ENCODE peak calls at places on chromosome 17, in ten cellular contexts. F is OCI-LY7; S is CD8-positive, alpha-beta memory T cell; T is fibroblast of lung; I is IMR-90; W is thoracic aorta; G is caudate nucleus; L is Peyer's patch; V is ascending aorta; H is right atrium auricular region. P is an unnamed sample.

GRCh38 chr17:41367426-41368075 is 2.1 kb downstream of the KRT33B start:
- DNase-seq in F (no peak), S (no peak), T (no peak), I (peak), W (no peak), G (no peak), L (no peak), V (no peak), H (no peak), P (no peak)

GRCh38 chr17:81427446-81428120 is 32.3 kb downstream of the BAHCC1 start:
- DNase-seq in F (no peak), S (no peak), T (no peak), I (no peak), W (no peak), G (peak), L (peak), V (no peak), H (no peak), P (peak)

GRCh38 chr17:81842725-81843504 is 8.1 kb upstream of the PPP1R27 start:
- DNase-seq in F (no peak), S (no peak), T (peak), I (no peak), W (no peak), G (no peak), L (no peak), V (no peak), H (no peak), P (no peak)

GRCh38 chr17:56918916-56919315 is 5.1 kb upstream of the TRIM25 start:
- DNase-seq in F (no peak), S (no peak), T (peak), I (no peak), W (no peak), G (no peak), L (no peak), V (no peak), H (no peak), P (no peak)

GRCh38 chr17:17232303-17232621 is 4.7 kb downstream of the FLCN start:
- DNase-seq in F (no peak), S (no peak), T (no peak), I (no peak), W (no peak), G (no peak), L (no peak), V (no peak), H (no peak), P (no peak)

GRCh38 chr17:33989357-33990148 is 265.5 kb upstream of the CCL2 start:
- DNase-seq in F (no peak), S (no peak), T (no peak), I (no peak), W (no peak), G (no peak), L (no peak), V (no peak), H (peak), P (no peak)

GRCh38 chr17:28728364-28729200 is at the start of gene NEK8:
- DNase-seq in F (peak), S (peak), T (peak), I (peak), W (peak), G (peak), L (peak), V (peak), H (peak), P (peak)

GRCh38 chr17:76511562-76512365 is 10.5 kb upstream of the RHBDF2 start:
- DNase-seq in F (no peak), S (no peak), T (peak), I (no peak), W (no peak), G (no peak), L (no peak), V (no peak), H (no peak), P (no peak)

GRCh38 chr17:47837401-47838039 is 3.6 kb downstream of the SCRN2 start:
- DNase-seq in F (no peak), S (no peak), T (peak), I (peak), W (no peak), G (no peak), L (no peak), V (no peak), H (no peak), P (no peak)

GRCh38 chr17:12637745-12638651 is 27.7 kb upstream of the MYOCD start:
- DNase-seq in F (no peak), S (no peak), T (no peak), I (no peak), W (no peak), G (no peak), L (no peak), V (no peak), H (no peak), P (no peak)

GRCh38 chr17:6749519-6749918 is 6.3 kb upstream of the XAF1 start:
- DNase-seq in F (peak), S (no peak), T (peak), I (no peak), W (no peak), G (no peak), L (no peak), V (no peak), H (no peak), P (no peak)

GRCh38 chr17:62800580-62800979 is 7.5 kb downstream of the MARCHF10 start:
- DNase-seq in F (no peak), S (no peak), T (peak), I (peak), W (no peak), G (no peak), L (no peak), V (peak), H (no peak), P (no peak)

GRCh38 chr17:7502171-7502847 is 18.1 kb downstream of the POLR2A start:
- DNase-seq in F (no peak), S (no peak), T (no peak), I (no peak), W (no peak), G (no peak), L (no peak), V (no peak), H (no peak), P (no peak)

GRCh38 chr17:6505425-6506142 is 50.8 kb downstream of the PITPNM3 start:
- DNase-seq in F (no peak), S (no peak), T (peak), I (peak), W (no peak), G (no peak), L (no peak), V (no peak), H (no peak), P (no peak)

GRCh38 chr17:19551148-19551547 is 17.5 kb downstream of the SLC47A1 start:
- DNase-seq in F (no peak), S (no peak), T (no peak), I (no peak), W (no peak), G (no peak), L (no peak), V (no peak), H (no peak), P (no peak)

GRCh38 chr17:43018008-43018853 is 4.0 kb downstream of the VAT1 start:
- DNase-seq in F (no peak), S (peak), T (no peak), I (no peak), W (no peak), G (peak), L (no peak), V (no peak), H (no peak), P (no peak)

GRCh38 chr17:7982171-7982570 is 20.2 kb upstream of the GUCY2D start:
- DNase-seq in F (no peak), S (no peak), T (peak), I (peak), W (no peak), G (no peak), L (no peak), V (peak), H (no peak), P (no peak)

GRCh38 chr17:40462343-40463121 is 19.3 kb downstream of the IGFBP4 start:
- DNase-seq in F (no peak), S (no peak), T (peak), I (no peak), W (no peak), G (no peak), L (no peak), V (no peak), H (no peak), P (no peak)

GRCh38 chr17:49515196-49515770 is 20.2 kb downstream of the NGFR start:
- DNase-seq in F (no peak), S (no peak), T (peak), I (peak), W (peak), G (peak), L (no peak), V (peak), H (peak), P (peak)

GRCh38 chr17:82051776-82052637 is at the start of the genes GPS1 and RFNG:
- DNase-seq in F (peak), S (peak), T (peak), I (peak), W (no peak), G (peak), L (peak), V (peak), H (no peak), P (peak)

GRCh38 chr17:82350182-82351030 is 8.6 kb upstream of the TEX19 start:
- DNase-seq in F (peak), S (no peak), T (no peak), I (no peak), W (no peak), G (no peak), L (no peak), V (no peak), H (no peak), P (no peak)

GRCh38 chr17:77332981-77333685 is 192.4 kb downstream of the SEC14L1 start:
- DNase-seq in F (peak), S (no peak), T (peak), I (peak), W (no peak), G (no peak), L (no peak), V (peak), H (peak), P (no peak)

GRCh38 chr17:21166599-21167265 is 40.0 kb downstream of the DHRS7B start:
- DNase-seq in F (no peak), S (no peak), T (peak), I (peak), W (no peak), G (no peak), L (no peak), V (no peak), H (no peak), P (no peak)

GRCh38 chr17:77373298-77374169 is 232.8 kb downstream of the SEC14L1 start:
- DNase-seq in F (peak), S (peak), T (no peak), I (no peak), W (no peak), G (no peak), L (no peak), V (no peak), H (no peak), P (no peak)

GRCh38 chr17:64028874-64029464 is 8.5 kb upstream of the ICAM2 start:
- DNase-seq in F (peak), S (peak), T (peak), I (peak), W (no peak), G (no peak), L (no peak), V (peak), H (peak), P (peak)

GRCh38 chr17:19958023-19958422 is 19.6 kb downstream of the AKAP10 start:
- DNase-seq in F (no peak), S (no peak), T (peak), I (peak), W (no peak), G (no peak), L (no peak), V (no peak), H (no peak), P (no peak)

GRCh38 chr17:44084131-44084538 is 13.6 kb downstream of the G6PC3 start:
- DNase-seq in F (peak), S (no peak), T (no peak), I (no peak), W (no peak), G (no peak), L (no peak), V (no peak), H (no peak), P (no peak)

GRCh38 chr17:61454932-61455753 is 2.9 kb downstream of the TBX4 start:
- DNase-seq in F (no peak), S (no peak), T (peak), I (no peak), W (no peak), G (no peak), L (no peak), V (no peak), H (peak), P (no peak)

GRCh38 chr17:66369830-66370229 is 67.4 kb downstream of the PRKCA start:
- DNase-seq in F (no peak), S (no peak), T (no peak), I (no peak), W (no peak), G (no peak), L (no peak), V (no peak), H (no peak), P (no peak)

GRCh38 chr17:876272-876671 is 94.1 kb downstream of the MRM3 start:
- DNase-seq in F (no peak), S (peak), T (no peak), I (no peak), W (no peak), G (no peak), L (no peak), V (no peak), H (no peak), P (no peak)

GRCh38 chr17:61635913-61636432 is 45.0 kb upstream of the NACA2 start:
- DNase-seq in F (peak), S (peak), T (peak), I (peak), W (no peak), G (no peak), L (no peak), V (no peak), H (no peak), P (no peak)

GRCh38 chr17:82936768-82937171 is 96.9 kb upstream of the ZNF750 start:
- DNase-seq in F (no peak), S (no peak), T (no peak), I (no peak), W (no peak), G (no peak), L (no peak), V (no peak), H (no peak), P (peak)

GRCh38 chr17:14320734-14321475 is 20.0 kb downstream of the HS3ST3B1 start:
- DNase-seq in F (no peak), S (no peak), T (no peak), I (no peak), W (no peak), G (no peak), L (no peak), V (no peak), H (no peak), P (no peak)

GRCh38 chr17:17151962-17152361 is 54.2 kb downstream of the PLD6 start:
- DNase-seq in F (no peak), S (no peak), T (peak), I (peak), W (peak), G (peak), L (no peak), V (peak), H (peak), P (peak)

GRCh38 chr17:64984776-64985521 is 65.7 kb upstream of the LRRC37A3 start:
- DNase-seq in F (peak), S (peak), T (peak), I (peak), W (no peak), G (no peak), L (no peak), V (no peak), H (no peak), P (no peak)

GRCh38 chr17:77349976-77350830 is 209.4 kb downstream of the SEC14L1 start:
- DNase-seq in F (no peak), S (no peak), T (peak), I (peak), W (no peak), G (no peak), L (no peak), V (peak), H (peak), P (no peak)

GRCh38 chr17:39812466-39812865 is 51.6 kb downstream of the IKZF3 start:
- DNase-seq in F (no peak), S (no peak), T (no peak), I (no peak), W (no peak), G (no peak), L (no peak), V (no peak), H (no peak), P (no peak)

GRCh38 chr17:49952912-49953497 is 16.0 kb upstream of the DLX4 start:
- DNase-seq in F (no peak), S (no peak), T (no peak), I (no peak), W (no peak), G (no peak), L (no peak), V (no peak), H (no peak), P (no peak)

GRCh38 chr17:12472613-12473173 is 193.0 kb upstream of the MYOCD start:
- DNase-seq in F (no peak), S (no peak), T (peak), I (peak), W (no peak), G (no peak), L (no peak), V (no peak), H (no peak), P (no peak)

GRCh38 chr17:81513669-81514484 is 1.3 kb upstream of the ACTG1 start:
- DNase-seq in F (peak), S (peak), T (peak), I (peak), W (no peak), G (peak), L (peak), V (peak), H (peak), P (peak)

GRCh38 chr17:72462814-72463213 is 342.0 kb downstream of the SOX9 start:
- DNase-seq in F (no peak), S (no peak), T (no peak), I (no peak), W (no peak), G (no peak), L (peak), V (no peak), H (no peak), P (no peak)

GRCh38 chr17:72465191-72466024 is 344.6 kb downstream of the SOX9 start:
- DNase-seq in F (no peak), S (no peak), T (peak), I (peak), W (no peak), G (no peak), L (peak), V (no peak), H (no peak), P (peak)

GRCh38 chr17:72461757-72462156 is 340.9 kb downstream of the SOX9 start:
- DNase-seq in F (no peak), S (no peak), T (no peak), I (no peak), W (no peak), G (no peak), L (peak), V (no peak), H (no peak), P (no peak)

GRCh38 chr17:72462396-72462795 is 341.6 kb downstream of the SOX9 start:
- DNase-seq in F (no peak), S (no peak), T (no peak), I (no peak), W (no peak), G (no peak), L (no peak), V (no peak), H (no peak), P (no peak)

GRCh38 chr17:72463287-72464102 is 342.7 kb downstream of the SOX9 start:
- DNase-seq in F (no peak), S (no peak), T (no peak), I (no peak), W (no peak), G (no peak), L (peak), V (no peak), H (no peak), P (no peak)
- H3K27ac ChIP-seq in F (no peak), S (no peak), T (no peak), I (no peak), W (no peak), G (no peak), L (no peak), V (no peak), H (no peak), P (peak)

GRCh38 chr17:18252160-18252559 is 6.4 kb downstream of the FLII start:
- DNase-seq in F (no peak), S (no peak), T (no peak), I (no peak), W (no peak), G (no peak), L (no peak), V (no peak), H (no peak), P (no peak)

GRCh38 chr17:18248811-18249210 is 9.7 kb downstream of the FLII start:
- DNase-seq in F (no peak), S (no peak), T (no peak), I (no peak), W (no peak), G (no peak), L (no peak), V (no peak), H (no peak), P (no peak)

GRCh38 chr17:18250708-18251107 is 7.8 kb downstream of the FLII start:
- DNase-seq in F (no peak), S (no peak), T (no peak), I (no peak), W (no peak), G (no peak), L (no peak), V (no peak), H (no peak), P (no peak)

GRCh38 chr17:18251204-18251603 is 7.3 kb downstream of the FLII start:
- DNase-seq in F (no peak), S (no peak), T (no peak), I (no peak), W (no peak), G (no peak), L (no peak), V (no peak), H (no peak), P (no peak)

DNA sequence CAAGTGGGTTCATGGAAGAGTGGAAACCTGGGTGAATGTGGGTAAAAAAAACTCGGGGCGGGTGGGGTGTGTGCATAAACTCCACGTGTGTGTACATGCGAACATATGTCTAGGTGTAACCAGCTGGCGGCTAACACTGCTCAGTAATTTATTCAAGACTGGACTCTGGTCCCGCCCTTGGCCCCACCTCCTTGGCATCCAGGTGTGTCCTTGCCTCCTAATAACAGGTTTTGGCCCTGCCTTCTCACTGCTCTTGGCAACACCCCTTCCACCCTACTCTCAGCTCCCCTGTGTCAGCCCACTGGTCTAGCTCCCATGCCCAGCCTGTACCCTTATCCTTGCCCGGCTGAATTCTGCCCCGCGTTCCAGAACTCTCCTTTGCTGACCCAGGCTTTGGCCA is 8.3 kb downstream of the FLII start:
- DNase-seq in F (no peak), S (no peak), T (no peak), I (no peak), W (no peak), G (no peak), L (peak), V (no peak), H (no peak), P (no peak)
- H3K27ac ChIP-seq in F (no peak), S (no peak), T (no peak), I (no peak), W (no peak), G (no peak), L (no peak), V (no peak), H (no peak), P (no peak)

DNA sequence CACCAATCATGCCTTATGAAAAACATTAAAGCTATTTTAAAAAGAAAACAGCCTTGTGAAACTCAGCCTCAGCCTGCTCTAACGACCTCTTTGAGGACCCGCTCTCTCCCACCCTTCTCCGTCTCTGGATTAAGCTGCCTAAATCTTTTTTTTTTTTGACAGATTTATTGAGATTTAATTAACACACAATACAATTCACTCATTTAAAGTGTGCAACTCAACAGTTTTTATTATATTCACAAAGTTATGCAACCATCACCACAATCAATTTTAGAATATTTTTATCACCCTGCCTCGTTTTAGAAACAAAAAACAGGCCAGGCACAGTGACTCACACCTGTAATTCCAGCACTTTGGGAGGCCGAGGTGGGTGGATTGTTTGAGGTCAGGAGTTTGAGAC is 8.4 kb downstream of the CDR2L start:
- DNase-seq in F (no peak), S (no peak), T (no peak), I (no peak), W (no peak), G (no peak), L (no peak), V (no peak), H (no peak), P (no peak)
- H3K27ac ChIP-seq in F (no peak), S (no peak), T (no peak), I (no peak), W (no peak), G (no peak), L (no peak), V (no peak), H (no peak), P (no peak)

DNA sequence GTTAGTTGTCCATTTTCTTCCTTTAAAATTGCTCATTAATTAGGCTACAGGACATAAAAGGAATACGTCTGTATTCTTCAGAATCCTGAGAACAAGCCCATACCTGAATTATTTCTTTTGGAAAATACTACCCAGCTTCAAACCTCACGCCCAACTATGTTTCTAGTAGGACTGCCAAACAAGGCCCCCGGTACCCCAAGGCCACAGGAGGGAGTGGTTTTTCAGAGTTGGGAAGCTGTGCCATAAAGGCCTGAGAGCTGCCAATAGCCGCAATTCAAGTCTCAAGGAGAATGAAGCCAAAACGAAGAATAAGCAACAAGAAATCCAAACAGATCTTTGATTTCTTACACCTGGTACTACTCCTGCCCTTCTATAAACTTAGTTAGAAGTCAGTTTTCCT is 48.3 kb downstream of the UBE2G1 start:
- DNase-seq in F (no peak), S (no peak), T (no peak), I (no peak), W (no peak), G (no peak), L (no peak), V (no peak), H (no peak), P (no peak)
- H3K27ac ChIP-seq in F (peak), S (no peak), T (peak), I (no peak), W (no peak), G (no peak), L (no peak), V (no peak), H (no peak), P (peak)